ENCODE peak calls at places on chromosomes 16 and 17, in eight cellular contexts. E is NCI-H2081; A is activated CD4-positive, alpha-beta T cell treated with anti-CD3 and anti-CD28 coated beads for 48 hours; D is effector CD4-positive, alpha-beta T cell; K is NCI-H1436; C is A549; Z is sciatic nerve; O is KBM-7. G is an unnamed sample.
A peak's percentile ranks its signal among the peaks of the same experiment; 100 is the strongest.

GRCh38 chr16:87739801-87740200 is 26.0 kb downstream of the KLHDC4 start:
- DNase-seq in K (no peak), O (no peak), A (no peak), Z (no peak), C (no peak), D (no peak), E (no peak), G (no peak)

GRCh38 chr17:28188841-28189263 is 130.1 kb upstream of the TMEM97 start:
- DNase-seq in A (no peak), D (no peak), E (no peak), C (no peak), K (no peak), O (no peak), Z (no peak), G (peak; percentile 26)

GRCh38 chr17:77887110-77887463 is 71.4 kb upstream of the TNRC6C start:
- DNase-seq in O (no peak), E (no peak), D (no peak), A (no peak), Z (no peak), K (no peak), C (no peak), G (no peak)

GRCh38 chr16:84103678-84104077 is 13.1 kb downstream of the MBTPS1 start:
- DNase-seq in O (no peak), A (no peak), K (no peak), C (no peak), E (no peak), D (no peak), Z (no peak), G (no peak)

GRCh38 chr17:927611-928461 is 51.7 kb downstream of the NXN start:
- DNase-seq in C (peak; percentile 69), O (peak; percentile 33), E (no peak), D (no peak), Z (no peak), A (no peak), K (peak; percentile 3), G (peak; percentile 27)

GRCh38 chr16:19488213-19488640 is 33.7 kb downstream of the GDE1 start:
- DNase-seq in C (no peak), K (no peak), E (no peak), D (no peak), Z (no peak), A (no peak), O (no peak), G (no peak)

GRCh38 chr17:19378416-19379293 is at the start of gene MAPK7:
- DNase-seq in K (no peak), C (no peak), O (no peak), A (no peak), D (no peak), Z (no peak), E (no peak), G (no peak)

GRCh38 chr17:18246880-18247612 is 11.5 kb downstream of the FLII start:
- DNase-seq in Z (peak; percentile 83), D (no peak), E (peak; percentile 65), C (peak; percentile 86), K (peak; percentile 94), A (peak; percentile 78), O (peak; percentile 25), G (no peak)

GRCh38 chr16:86827521-86827920 is 249.2 kb downstream of the FOXL1 start:
- DNase-seq in E (no peak), C (no peak), O (no peak), D (no peak), Z (no peak), A (no peak), K (no peak), G (no peak)

GRCh38 chr16:79897087-79897443 is 296.5 kb upstream of the MAF start:
- DNase-seq in D (no peak), K (no peak), O (no peak), C (no peak), A (no peak), Z (no peak), E (no peak), G (no peak)

GRCh38 chr17:78677303-78678219 is 100.4 kb upstream of the DNAH17 start:
- DNase-seq in E (no peak), A (no peak), K (no peak), D (no peak), O (no peak), Z (peak; percentile 46), C (peak; percentile 44), G (no peak)

GRCh38 chr17:19533036-19533717 is 477 bp upstream of the SLC47A1 start:
- DNase-seq in E (no peak), C (no peak), O (no peak), Z (no peak), A (no peak), D (no peak), K (no peak), G (no peak)

GRCh38 chr17:4808378-4808767 is 1.4 kb downstream of the PLD2 start:
- DNase-seq in A (no peak), E (no peak), C (no peak), O (no peak), K (no peak), Z (peak; percentile 70), D (no peak), G (peak; percentile 56)

GRCh38 chr17:35163886-35164285 is 16.3 kb downstream of the UNC45B start:
- DNase-seq in E (no peak), Z (no peak), C (no peak), D (no peak), O (no peak), K (no peak), A (no peak), G (no peak)

GRCh38 chr17:58084317-58084981 is 1.2 kb downstream of the DYNLL2 start:
- DNase-seq in Z (no peak), O (peak; percentile 51), K (peak; percentile 58), C (peak; percentile 65), E (peak; percentile 43), D (peak; percentile 39), A (peak; percentile 58), G (peak; percentile 49)

GRCh38 chr16:20291807-20292206 is 35.5 kb downstream of the GP2 start:
- DNase-seq in D (no peak), A (no peak), O (no peak), E (no peak), K (no peak), Z (no peak), C (no peak), G (no peak)

GRCh38 chr16:1159325-1159972 is 6.5 kb downstream of the CACNA1H start:
- DNase-seq in Z (no peak), E (no peak), K (peak; percentile 36), O (no peak), A (no peak), C (no peak), D (no peak), G (no peak)

GRCh38 chr16:70534949-70535348 is 11.3 kb downstream of the SF3B3 start:
- DNase-seq in K (no peak), D (no peak), Z (no peak), A (no peak), C (no peak), O (no peak), E (no peak), G (no peak)

GRCh38 chr17:80981062-80981902 is 10.4 kb upstream of the CHMP6 start:
- DNase-seq in Z (no peak), D (peak; percentile 28), C (no peak), O (no peak), K (no peak), A (peak; percentile 52), E (no peak), G (no peak)

GRCh38 chr17:38439436-38439835 is 11.2 kb downstream of the ARHGAP23 start:
- DNase-seq in Z (no peak), O (no peak), D (no peak), A (no peak), E (no peak), K (no peak), C (no peak), G (no peak)

GRCh38 chr16:27315333-27316037 is 1.7 kb downstream of the IL4R start:
- DNase-seq in O (peak; percentile 30), A (peak; percentile 82), Z (peak; percentile 59), K (no peak), E (no peak), D (peak; percentile 38), C (peak; percentile 58), G (no peak)

GRCh38 chr16:22348296-22348695 is 26.1 kb downstream of the CDR2 start:
- DNase-seq in C (no peak), O (no peak), E (no peak), K (no peak), Z (no peak), D (no peak), A (no peak), G (no peak)

GRCh38 chr17:59791603-59792457 is 84.4 kb downstream of the VMP1 start:
- DNase-seq in Z (no peak), A (no peak), O (no peak), D (no peak), K (no peak), C (no peak), E (no peak), G (no peak)

GRCh38 chr17:13665872-13666635 is 64.3 kb upstream of the HS3ST3A1 start:
- DNase-seq in E (no peak), A (no peak), C (no peak), O (no peak), K (no peak), D (no peak), Z (no peak), G (no peak)

GRCh38 chr16:1175566-1176279 is 22.8 kb downstream of the CACNA1H start:
- DNase-seq in Z (no peak), D (no peak), K (no peak), O (no peak), A (no peak), E (no peak), C (no peak), G (no peak)

GRCh38 chr16:70563571-70563970 is 40.0 kb downstream of the SF3B3 start:
- DNase-seq in E (no peak), Z (no peak), O (no peak), C (no peak), K (no peak), A (no peak), D (no peak), G (no peak)